ENCODE peak calls at places on chromosomes 7 and 10, in seven cellular contexts. I, T, P, G, L, Z and M are unnamed samples.

GRCh38 chr10:112177247-112177646 is 6.3 kb downstream of the GPAM start:
- DNase-seq in I (no peak), T (no peak), L (no peak), G (no peak), P (no peak), Z (no peak), M (no peak)

GRCh38 chr7:140079121-140079536 is 16.4 kb upstream of the PARP12 start:
- DNase-seq in Z (no peak), P (no peak), G (no peak), I (no peak), L (no peak), T (peak; percentile 25), M (no peak)

GRCh38 chr7:2106920-2107319 is 125.8 kb downstream of the MAD1L1 start:
- DNase-seq in P (no peak), I (no peak), Z (no peak), G (no peak), T (no peak), L (no peak), M (no peak)

GRCh38 chr7:751826-752225 is 24.7 kb upstream of the PRKAR1B start:
- DNase-seq in Z (no peak), G (no peak), I (no peak), T (no peak), L (peak; percentile 23), P (no peak), M (no peak)

GRCh38 chr7:20742913-20743312 is 43.8 kb downstream of the SP8 start:
- DNase-seq in I (no peak), T (no peak), Z (no peak), G (no peak), P (no peak), L (no peak), M (no peak)

GRCh38 chr10:96188911-96189310 is 58.8 kb downstream of the ZNF518A start:
- DNase-seq in L (no peak), P (no peak), I (no peak), T (no peak), Z (no peak), G (no peak), M (no peak)

GRCh38 chr7:112398534-112398933 is 51.7 kb upstream of the IFRD1 start:
- DNase-seq in L (no peak), I (no peak), G (no peak), T (no peak), Z (no peak), P (no peak), M (no peak)

GRCh38 chr7:98745722-98746318 is 124.0 kb downstream of the TMEM130 start:
- DNase-seq in Z (no peak), P (peak; percentile 2), I (peak; percentile 11), T (no peak), G (no peak), L (peak; percentile 79), M (peak; percentile 19)

GRCh38 chr7:70071786-70072185 is 473.5 kb downstream of the AUTS2 start:
- DNase-seq in Z (no peak), L (no peak), G (no peak), T (no peak), P (no peak), I (no peak), M (no peak)

GRCh38 chr7:21722371-21722770 is 179.5 kb downstream of the DNAH11 start:
- DNase-seq in G (no peak), T (no peak), I (no peak), L (no peak), Z (no peak), P (no peak), M (no peak)

GRCh38 chr10:23314835-23315239 is 29.8 kb downstream of the C10orf67 start:
- DNase-seq in T (no peak), L (no peak), I (peak; percentile 20), P (peak; percentile 10), G (peak; percentile 85), Z (no peak), M (no peak)

GRCh38 chr10:772227-772637 is 82.8 kb upstream of the DIP2C start:
- DNase-seq in T (no peak), G (no peak), P (no peak), L (peak; percentile 36), Z (no peak), I (no peak), M (no peak)

GRCh38 chr7:41915861-41916260 is 213.0 kb upstream of the INHBA start:
- DNase-seq in I (no peak), G (no peak), T (no peak), Z (no peak), L (no peak), P (no peak), M (no peak)

GRCh38 chr10:15200626-15201025 is 32.1 kb upstream of the NMT2 start:
- DNase-seq in T (no peak), L (no peak), G (peak; percentile 49), I (peak; percentile 95), Z (no peak), P (no peak), M (no peak)

GRCh38 chr7:80498481-80499349 is 13.1 kb downstream of the GNAT3 start:
- DNase-seq in T (no peak), L (no peak), I (no peak), G (peak; percentile 23), P (no peak), Z (no peak), M (no peak)

GRCh38 chr7:133517766-133518165 is 264.9 kb downstream of the EXOC4 start:
- DNase-seq in I (no peak), L (no peak), Z (no peak), G (no peak), T (no peak), P (no peak), M (no peak)

GRCh38 chr10:103067951-103068350 is 125.1 kb downstream of the NT5C2 start:
- DNase-seq in T (no peak), P (no peak), L (no peak), I (no peak), Z (no peak), G (no peak), M (no peak)

GRCh38 chr7:24346129-24346528 is 62.1 kb downstream of the NPY start:
- DNase-seq in Z (no peak), P (no peak), L (no peak), G (no peak), I (no peak), T (no peak), M (no peak)

GRCh38 chr7:114825423-114825951 is 96.4 kb upstream of the MDFIC start:
- DNase-seq in I (no peak), L (no peak), G (no peak), Z (no peak), T (no peak), P (no peak), M (no peak)

GRCh38 chr7:115217373-115217772 is 295.5 kb downstream of the MDFIC start:
- DNase-seq in Z (no peak), I (no peak), G (no peak), T (no peak), L (no peak), P (no peak), M (no peak)

GRCh38 chr7:138898255-138898654 is 82.9 kb downstream of the KIAA1549 start:
- DNase-seq in P (no peak), G (no peak), Z (no peak), I (no peak), L (no peak), T (no peak), M (no peak)

GRCh38 chr7:149125189-149125863 is 798 bp downstream of the ZNF425 start:
- DNase-seq in I (no peak), P (no peak), Z (no peak), T (no peak), G (no peak), L (no peak), M (no peak)

GRCh38 chr7:129169705-129170319 is 18.6 kb upstream of the SMO start:
- DNase-seq in T (no peak), P (no peak), I (no peak), L (no peak), Z (no peak), G (no peak), M (no peak)

GRCh38 chr10:132602610-132603009 is 65.0 kb downstream of the INPP5A start:
- DNase-seq in P (no peak), Z (no peak), L (no peak), G (no peak), I (no peak), T (no peak), M (no peak)

GRCh38 chr10:88682491-88682890 is 18.2 kb downstream of the LIPF start:
- DNase-seq in Z (no peak), T (no peak), L (no peak), I (no peak), G (no peak), P (no peak), M (no peak)

GRCh38 chr10:9828110-9828509 is 1189.6 kb upstream of the CELF2 start:
- DNase-seq in L (no peak), P (no peak), T (no peak), Z (no peak), I (no peak), G (no peak), M (no peak)

GRCh38 chr10:122269097-122269687 is 1.9 kb upstream of the BTBD16 start:
- DNase-seq in P (no peak), Z (no peak), I (no peak), G (no peak), L (peak; percentile 72), T (no peak), M (no peak)

GRCh38 chr10:110843031-110843430 is 28.7 kb upstream of the PDCD4 start:
- DNase-seq in Z (no peak), L (no peak), T (no peak), P (no peak), G (no peak), I (no peak), M (no peak)

GRCh38 chr10:17335065-17335464 is 107.0 kb downstream of the VIM start:
- DNase-seq in L (no peak), I (no peak), P (no peak), Z (no peak), T (no peak), G (peak; percentile 30), M (no peak)

GRCh38 chr7:148722340-148723165 is 23.9 kb downstream of the CUL1 start:
- DNase-seq in T (no peak), P (no peak), Z (no peak), G (no peak), L (no peak), I (no peak), M (no peak)

GRCh38 chr10:110395350-110396283 is 90.9 kb upstream of the SMNDC1 start:
- DNase-seq in I (peak; percentile 95), P (no peak), T (no peak), G (peak; percentile 63), Z (no peak), L (no peak), M (no peak)

GRCh38 chr10:66378117-66378876 is 547.5 kb upstream of the LRRTM3 start:
- DNase-seq in G (no peak), Z (no peak), I (no peak), L (no peak), T (no peak), P (no peak), M (no peak)

GRCh38 chr7:94315011-94315410 is 79.7 kb upstream of the COL1A2 start:
- DNase-seq in T (no peak), I (no peak), G (no peak), Z (no peak), L (no peak), P (no peak), M (no peak)

GRCh38 chr7:139989366-139990141 is 73.2 kb downstream of the PARP12 start:
- DNase-seq in L (no peak), G (no peak), Z (no peak), T (no peak), I (no peak), P (no peak), M (no peak)

GRCh38 chr10:14146501-14146900 is 184.2 kb downstream of the FRMD4A start:
- DNase-seq in T (no peak), Z (no peak), I (no peak), G (no peak), P (no peak), L (no peak), M (no peak)

GRCh38 chr7:157711353-157711888 is 374.6 kb downstream of the DNAJB6 start:
- DNase-seq in G (no peak), T (no peak), Z (no peak), L (peak; percentile 28), P (no peak), I (no peak), M (no peak)

GRCh38 chr10:68156373-68157185 is 47.3 kb downstream of the MYPN start:
- DNase-seq in P (peak; percentile 24), Z (peak; percentile 13), G (peak; percentile 64), L (no peak), T (no peak), I (no peak), M (peak; percentile 2)

GRCh38 chr10:46229144-46229563 is 57.6 kb upstream of the ANTXRL start:
- DNase-seq in I (no peak), G (no peak), Z (no peak), T (no peak), L (no peak), P (no peak), M (no peak)